ENCODE peak calls at places on chromosome 5, in nine cellular contexts. O is CD8-positive, alpha-beta T cell; T is SJSA1; U is HCT116; C is tibial artery; A is left lung; H is lung; J is A549; Y is right atrium auricular region. K is an unnamed sample.

GRCh38 chr5:150628936-150629485 is 11.4 kb upstream of the SYNPO start:
- DNase-seq in O (no peak), T (peak; percentile 94), U (no peak), C (no peak), A (no peak), H (no peak), J (no peak), Y (no peak), K (no peak)

GRCh38 chr5:175743676-175744210 is 85.9 kb downstream of the HRH2 start:
- DNase-seq in O (no peak), T (no peak), U (no peak), C (no peak), A (no peak), H (no peak), J (peak; percentile 31), Y (peak; percentile 32), K (peak; percentile 16)

GRCh38 chr5:66724740-66725139 is 128.5 kb downstream of the MAST4 start:
- DNase-seq in O (no peak), T (no peak), U (no peak), C (no peak), A (no peak), H (no peak), J (no peak), Y (no peak), K (no peak)

GRCh38 chr5:58680503-58680902 is 97.6 kb downstream of the RAB3C start:
- DNase-seq in O (no peak), T (no peak), U (no peak), C (no peak), A (no peak), H (no peak), J (no peak), Y (no peak), K (no peak)

GRCh38 chr5:129113867-129114266 is 19.3 kb downstream of the ISOC1 start:
- DNase-seq in O (no peak), T (no peak), U (no peak), C (no peak), A (no peak), H (no peak), J (no peak), Y (no peak), K (no peak)

GRCh38 chr5:177545487-177546261 is 8.7 kb downstream of the FAM193B start:
- DNase-seq in O (no peak), T (no peak), U (no peak), C (peak; percentile 92), A (peak; percentile 58), H (peak; percentile 56), J (no peak), Y (peak; percentile 91), K (no peak)

GRCh38 chr5:37002176-37002751 is 125.7 kb downstream of the NIPBL start:
- DNase-seq in O (no peak), T (no peak), U (no peak), C (no peak), A (no peak), H (no peak), J (peak; percentile 6), Y (no peak), K (no peak)

GRCh38 chr5:28249771-28250415 is 1211.5 kb upstream of the CDH9 start:
- DNase-seq in O (no peak), T (no peak), U (no peak), C (no peak), A (no peak), H (no peak), J (no peak), Y (no peak), K (no peak)

GRCh38 chr5:137487600-137487999 is 11.5 kb downstream of the SPOCK1 start:
- DNase-seq in O (no peak), T (no peak), U (no peak), C (peak; percentile 82), A (no peak), H (no peak), J (no peak), Y (peak; percentile 76), K (no peak)

GRCh38 chr5:32664523-32664922 is 46.6 kb upstream of the NPR3 start:
- DNase-seq in O (no peak), T (no peak), U (no peak), C (no peak), A (no peak), H (no peak), J (no peak), Y (no peak), K (no peak)

GRCh38 chr5:110087829-110088228 is 398.1 kb downstream of the MAN2A1 start:
- DNase-seq in O (no peak), T (no peak), U (no peak), C (no peak), A (no peak), H (no peak), J (no peak), Y (no peak), K (no peak)

GRCh38 chr5:37090123-37090726 is 159.0 kb downstream of the CPLANE1 start:
- DNase-seq in O (no peak), T (no peak), U (no peak), C (no peak), A (no peak), H (no peak), J (no peak), Y (no peak), K (no peak)

GRCh38 chr5:59301727-59302126 is 591.8 kb downstream of the PDE4D start:
- DNase-seq in O (no peak), T (no peak), U (no peak), C (no peak), A (no peak), H (no peak), J (no peak), Y (no peak), K (no peak)

GRCh38 chr5:10599828-10600227 is 36.0 kb downstream of the ANKRD33B start:
- DNase-seq in O (no peak), T (peak; percentile 72), U (no peak), C (no peak), A (no peak), H (no peak), J (no peak), Y (no peak), K (no peak)

GRCh38 chr5:16549491-16550233 is 67.1 kb downstream of the RETREG1 start:
- DNase-seq in O (no peak), T (no peak), U (no peak), C (no peak), A (no peak), H (no peak), J (no peak), Y (no peak), K (no peak)

GRCh38 chr5:148776780-148777179 is 49.6 kb upstream of the ADRB2 start:
- DNase-seq in O (no peak), T (peak; percentile 68), U (peak; percentile 61), C (no peak), A (peak; percentile 43), H (no peak), J (peak; percentile 12), Y (no peak), K (no peak)

GRCh38 chr5:40518511-40518917 is 161.2 kb upstream of the PTGER4 start:
- DNase-seq in O (no peak), T (no peak), U (peak; percentile 56), C (no peak), A (no peak), H (no peak), J (peak; percentile 57), Y (no peak), K (no peak)

GRCh38 chr5:126915496-126915895 is 114.9 kb downstream of the MARCHF3 start:
- DNase-seq in O (no peak), T (no peak), U (no peak), C (no peak), A (no peak), H (no peak), J (no peak), Y (no peak), K (no peak)

GRCh38 chr5:93512799-93513198 is 68.2 kb downstream of the NR2F1-AS1 start:
- DNase-seq in O (no peak), T (peak; percentile 66), U (no peak), C (no peak), A (no peak), H (no peak), J (no peak), Y (no peak), K (no peak)

GRCh38 chr5:73438048-73438896 is 10.3 kb downstream of the FOXD1 start:
- DNase-seq in O (no peak), T (no peak), U (no peak), C (no peak), A (no peak), H (no peak), J (no peak), Y (no peak), K (no peak)
- H3K4me3 ChIP-seq in O (no peak overlapping the region), T (peak overlapping the region; percentile 44), U (peak overlapping the region; percentile 55), C (no peak overlapping the region), A (no peak overlapping the region), H (no peak overlapping the region), J (peak overlapping the region; percentile 45), Y (no peak overlapping the region), K (no peak overlapping the region)

GRCh38 chr5:178606269-178606668 is 16.1 kb upstream of the COL23A1 start:
- DNase-seq in O (no peak), T (no peak), U (no peak), C (no peak), A (no peak), H (no peak), J (no peak), Y (no peak), K (no peak)
- H3K27ac ChIP-seq in O (no peak overlapping the region), T (no peak overlapping the region), U (no peak overlapping the region), C (no peak overlapping the region), A (no peak overlapping the region), H (no peak overlapping the region), J (no peak overlapping the region), Y (no peak overlapping the region), K (no peak overlapping the region)

GRCh38 chr5:132182366-132183040 is 45.1 kb downstream of the P4HA2 start:
- DNase-seq in O (no peak), T (no peak), U (no peak), C (no peak), A (no peak), H (no peak), J (no peak), Y (no peak), K (no peak)

GRCh38 chr5:132183723-132184122 is 43.9 kb downstream of the P4HA2 start:
- DNase-seq in O (no peak), T (no peak), U (no peak), C (no peak), A (no peak), H (no peak), J (no peak), Y (no peak), K (no peak)

GRCh38 chr5:132180134-132180745 is 47.4 kb downstream of the P4HA2 start:
- DNase-seq in O (no peak), T (peak; percentile 62), U (peak; percentile 47), C (no peak), A (no peak), H (no peak), J (peak; percentile 54), Y (no peak), K (peak; percentile 25)

GRCh38 chr5:132181011-132181629 is 46.5 kb downstream of the P4HA2 start:
- DNase-seq in O (no peak), T (no peak), U (no peak), C (no peak), A (no peak), H (no peak), J (no peak), Y (no peak), K (no peak)

GRCh38 chr5:132184588-132184987 is 43.1 kb downstream of the P4HA2 start:
- DNase-seq in O (no peak), T (no peak), U (peak; percentile 16), C (no peak), A (no peak), H (no peak), J (peak; percentile 39), Y (no peak), K (no peak)
- H3K4me1 ChIP-seq in O (no peaks in the 10 kb centered on the region), T (peaks cover 4% of the 10 kb centered on the region), U (peaks cover 15% of the 10 kb centered on the region), C (no peaks in the 10 kb centered on the region), A (no peaks in the 10 kb centered on the region), H (peaks cover 6% of the 10 kb centered on the region), J (peaks cover 3% of the 10 kb centered on the region), Y (peaks cover 11% of the 10 kb centered on the region), K (peaks cover 3% of the 10 kb centered on the region)

GRCh38 chr5:122907238-122907637 is 61.8 kb downstream of the SNX24 start:
- DNase-seq in O (no peak), T (peak; percentile 48), U (no peak), C (no peak), A (no peak), H (no peak), J (peak; percentile 40), Y (no peak), K (no peak)
- H3K4me3 ChIP-seq in O (no peak overlapping the region), T (no peak overlapping the region), U (no peak overlapping the region), C (no peak overlapping the region), A (no peak overlapping the region), H (no peak overlapping the region), J (no peak overlapping the region), Y (no peak overlapping the region), K (no peak overlapping the region)